ENCODE peak calls at places on chromosomes 5 and 9, in five cellular contexts. W, J, G, O and F are unnamed samples.

GRCh38 chr5:172659909-172660628 is 19.0 kb downstream of the NEURL1B start:
- DNase-seq in W (no peak), J (peak; percentile 89), G (peak; percentile 95), O (peak; percentile 93), F (peak; percentile 35)

GRCh38 chr5:4921929-4922328 is 218.2 kb upstream of the ADAMTS16 start:
- DNase-seq in W (no peak), J (no peak), G (no peak), O (no peak), F (no peak)

GRCh38 chr5:68431601-68432337 is 216.2 kb downstream of the PIK3R1 start:
- DNase-seq in W (no peak), J (no peak), G (no peak), O (no peak), F (no peak)

GRCh38 chr5:66608501-66608900 is 12.3 kb downstream of the MAST4 start:
- DNase-seq in W (no peak), J (no peak), G (no peak), O (no peak), F (no peak)

GRCh38 chr5:78509884-78510769 is 138.4 kb downstream of the LHFPL2 start:
- DNase-seq in W (no peak), J (no peak), G (no peak), O (peak; percentile 66), F (peak; percentile 30)

GRCh38 chr5:14225173-14225834 is 82.2 kb downstream of the TRIO start:
- DNase-seq in W (no peak), J (no peak), G (no peak), O (no peak), F (no peak)

GRCh38 chr5:179241175-179241574 is 104.1 kb downstream of the ADAMTS2 start:
- DNase-seq in W (no peak), J (no peak), G (no peak), O (peak; percentile 31), F (no peak)

GRCh38 chr5:133996683-133997252 is 8.0 kb downstream of the VDAC1 start:
- DNase-seq in W (no peak), J (no peak), G (no peak), O (no peak), F (no peak)

GRCh38 chr9:88179080-88179521 is 40.8 kb upstream of the SPATA31C2 start:
- DNase-seq in W (no peak), J (no peak), G (no peak), O (no peak), F (no peak)

GRCh38 chr5:88145603-88146467 is 122.8 kb downstream of the TMEM161B start:
- DNase-seq in W (no peak), J (peak; percentile 55), G (no peak), O (no peak), F (no peak)

GRCh38 chr5:48192-48591 is 43.8 kb upstream of the PLEKHG4B start:
- DNase-seq in W (no peak), J (no peak), G (no peak), O (no peak), F (no peak)

GRCh38 chr5:170572453-170572852 is 68.6 kb downstream of the KCNIP1 start:
- DNase-seq in W (no peak), J (no peak), G (no peak), O (no peak), F (peak; percentile 47)

GRCh38 chr5:157197088-157197487 is 16.4 kb downstream of the ITK start:
- DNase-seq in W (no peak), J (no peak), G (no peak), O (no peak), F (no peak)

GRCh38 chr5:58666598-58667595 is 84.0 kb downstream of the RAB3C start:
- DNase-seq in W (no peak), J (no peak), G (no peak), O (no peak), F (no peak)

GRCh38 chr5:50807661-50808060 is 141.2 kb downstream of the PARP8 start:
- DNase-seq in W (no peak), J (no peak), G (no peak), O (no peak), F (no peak)

GRCh38 chr5:136075339-136075885 is 46.6 kb downstream of the TGFBI start:
- DNase-seq in W (no peak), J (no peak), G (no peak), O (no peak), F (no peak)

GRCh38 chr9:2681981-2682380 is 35.3 kb upstream of the KCNV2 start:
- DNase-seq in W (no peak), J (no peak), G (no peak), O (no peak), F (no peak)

GRCh38 chr5:1568201-1568979 is 44.6 kb upstream of the LPCAT1 start:
- DNase-seq in W (no peak), J (no peak), G (peak; percentile 90), O (no peak), F (no peak)

GRCh38 chr5:41275813-41276512 is 62.6 kb upstream of the C6 start:
- DNase-seq in W (no peak), J (no peak), G (no peak), O (no peak), F (no peak)

GRCh38 chr9:95947118-95947517 is 71.6 kb downstream of the ERCC6L2 start:
- DNase-seq in W (peak; percentile 46), J (no peak), G (no peak), O (no peak), F (no peak)

GRCh38 chr9:86062845-86063693 is 36.3 kb downstream of the GOLM1 start:
- DNase-seq in W (no peak), J (no peak), G (no peak), O (no peak), F (no peak)

GRCh38 chr5:140214831-140215230 is 39.8 kb downstream of the CYSTM1 start:
- DNase-seq in W (peak; percentile 52), J (no peak), G (peak; percentile 66), O (no peak), F (no peak)

GRCh38 chr5:141515946-141516647 is 27.2 kb downstream of the PCDHGC5 start:
- DNase-seq in W (no peak), J (no peak), G (peak; percentile 55), O (no peak), F (no peak)

GRCh38 chr9:105257767-105258166 is 13.3 kb downstream of the SLC44A1 start:
- DNase-seq in W (no peak), J (no peak), G (no peak), O (no peak), F (no peak)

GRCh38 chr5:31966931-31967330 is 207.2 kb downstream of the GOLPH3 start:
- DNase-seq in W (no peak), J (no peak), G (no peak), O (no peak), F (no peak)